ENCODE peak calls at places on chromosome 2, in four cellular contexts. G, P, K and A are unnamed samples.

GRCh38 chr2:219155054-219155644 is 5.5 kb downstream of the NHEJ1 start:
- DNase-seq in K (peak), G (no peak), P (peak), A (no peak)

GRCh38 chr2:134128746-134129145 is 125.1 kb upstream of the MGAT5 start:
- DNase-seq in K (no peak), P (no peak), G (no peak), A (no peak)

GRCh38 chr2:11553661-11554429 is 20.0 kb downstream of the GREB1 start:
- DNase-seq in P (no peak), G (peak), K (no peak), A (no peak)

GRCh38 chr2:240421396-240421795 is 14.1 kb upstream of the GPC1 start:
- DNase-seq in K (no peak), G (no peak), P (no peak), A (no peak)

GRCh38 chr2:144390424-144391020 is 129.4 kb downstream of the ZEB2 start:
- DNase-seq in G (no peak), K (no peak), P (no peak), A (no peak)

GRCh38 chr2:12863937-12864336 is 147.2 kb downstream of the TRIB2 start:
- DNase-seq in K (no peak), P (no peak), G (no peak), A (no peak)

GRCh38 chr2:185201063-185201462 is 537.5 kb upstream of the FSIP2 start:
- DNase-seq in G (no peak), K (no peak), P (no peak), A (no peak)

GRCh38 chr2:17578466-17578928 is 38.0 kb downstream of the VSNL1 start:
- DNase-seq in G (no peak), K (no peak), P (no peak), A (peak)

GRCh38 chr2:30955516-30956132 is 148.4 kb upstream of the CAPN13 start:
- DNase-seq in P (no peak), K (no peak), G (peak), A (no peak)

GRCh38 chr2:235812185-235812670 is 318.4 kb downstream of the AGAP1 start:
- DNase-seq in P (no peak), G (peak), K (no peak), A (no peak)

GRCh38 chr2:225932741-225933413 is 533.4 kb downstream of the NYAP2 start:
- DNase-seq in P (no peak), G (no peak), K (no peak), A (no peak)

GRCh38 chr2:66526171-66526570 is 91.2 kb downstream of the MEIS1 start:
- DNase-seq in P (no peak), K (no peak), G (no peak), A (no peak)

GRCh38 chr2:20247084-20247483 is 22.2 kb upstream of the SDC1 start:
- DNase-seq in K (no peak), G (no peak), P (no peak), A (no peak)

GRCh38 chr2:20241973-20242726 is 17.2 kb upstream of the SDC1 start:
- DNase-seq in G (no peak), K (no peak), P (peak), A (no peak)

DNA sequence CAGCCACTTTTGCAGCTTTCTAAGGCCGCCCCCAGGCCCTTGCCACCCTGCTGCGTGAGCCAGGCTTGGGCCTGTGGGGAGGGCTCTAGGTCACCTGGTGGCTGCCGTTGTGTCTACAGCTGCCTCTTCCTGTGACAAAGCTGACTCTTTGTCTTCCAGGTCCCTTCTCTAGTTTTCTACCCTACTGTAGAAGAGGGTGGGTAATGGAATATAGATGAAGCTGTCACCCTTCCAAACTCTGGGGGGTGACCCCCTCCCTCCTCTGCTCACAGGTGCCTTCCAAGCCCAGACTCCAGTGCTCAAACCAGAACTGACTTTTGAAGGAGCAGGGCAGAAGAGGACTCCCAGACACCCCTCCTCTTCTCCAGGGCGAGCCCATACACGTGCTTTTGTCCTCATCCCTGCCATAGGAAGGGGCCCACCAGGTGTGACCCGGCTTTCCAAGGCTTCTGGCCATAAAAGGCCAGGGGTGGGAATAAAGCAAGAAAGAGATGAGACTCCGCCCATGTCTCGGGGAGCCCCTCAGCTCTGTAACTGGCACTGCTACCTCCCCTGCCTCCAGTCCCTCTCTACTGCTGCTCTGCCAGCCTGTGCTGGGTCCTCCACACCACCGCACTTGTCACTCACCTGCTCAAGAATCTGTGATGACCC is 17.9 kb upstream of the SDC1 start:
- DNase-seq in K (no peak), P (no peak), G (no peak), A (no peak)
- TF ChIP-seq CTCF in K (no peak), P (no peak), G (no peak), A (no peak)

DNA sequence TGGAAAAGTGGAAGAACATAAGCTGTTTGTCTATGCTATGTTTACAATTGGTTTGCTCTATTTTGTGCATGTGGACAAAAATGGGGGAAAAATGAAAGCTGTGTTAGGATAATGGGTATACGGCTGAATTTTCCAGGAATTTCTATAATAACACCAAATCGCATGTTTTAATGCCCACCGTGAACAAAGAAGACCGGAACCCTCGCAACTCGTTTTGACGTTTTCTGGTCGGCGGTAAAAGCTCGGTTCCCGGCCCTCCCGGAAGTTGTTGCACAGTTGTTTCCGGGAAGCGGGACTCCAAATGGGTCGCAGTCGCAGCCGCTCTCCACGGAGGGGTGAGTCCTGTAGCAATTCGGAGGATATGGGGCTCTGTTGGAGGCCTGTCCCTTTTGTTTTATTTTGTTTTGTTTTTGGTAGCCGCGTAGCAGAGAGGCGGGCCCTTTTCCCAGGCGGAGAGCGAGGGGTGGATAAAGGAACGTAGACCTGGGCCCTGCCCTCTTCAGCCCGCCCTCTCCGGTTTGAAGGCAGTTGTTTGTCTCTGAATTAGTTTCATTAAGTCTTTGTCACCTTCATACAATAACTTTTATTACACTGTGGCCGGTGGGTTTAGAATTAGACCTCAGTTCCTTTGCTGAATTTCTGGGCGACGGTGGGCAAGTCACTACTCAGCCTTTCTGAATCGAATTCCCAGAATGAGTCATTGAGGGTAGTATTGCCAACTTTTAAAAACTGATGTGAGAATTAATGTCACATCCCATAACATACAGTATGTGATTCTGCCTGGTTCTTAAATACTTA is at the start of gene SNRNP27:
- DNase-seq in K (peak), G (peak), P (peak), A (peak)
- TF ChIP-seq POLR2A in K (peak), G (no peak), P (peak), A (peak)

GRCh38 chr2:217853301-217853881 is 149.4 kb downstream of the TNS1 start:
- DNase-seq in G (peak), P (no peak), K (peak), A (no peak)

GRCh38 chr2:217852812-217853211 is 150.0 kb downstream of the TNS1 start:
- DNase-seq in K (no peak), P (no peak), G (peak), A (no peak)

GRCh38 chr2:217856159-217856558 is 146.6 kb downstream of the TNS1 start:
- DNase-seq in K (no peak), G (peak), P (no peak), A (no peak)

GRCh38 chr2:217854684-217855083 is 148.1 kb downstream of the TNS1 start:
- DNase-seq in K (no peak), G (peak), P (no peak), A (no peak)

GRCh38 chr2:217853961-217854360 is 148.8 kb downstream of the TNS1 start:
- DNase-seq in P (no peak), G (peak), K (no peak), A (no peak)
- H3K4me3 ChIP-seq in P (no peak), G (no peak), K (no peak), A (no peak)

GRCh38 chr2:174048238-174048637 is 83.1 kb upstream of the SP3 start:
- DNase-seq in P (no peak), K (no peak), G (no peak), A (no peak)
- TF ChIP-seq CTCF in P (no peak), K (no peak), G (no peak), A (no peak)